ENCODE peak calls at places on chromosomes 5 and 9, in six cellular contexts. P, A, Q, X, E and D are unnamed samples.
A peak's percentile ranks its signal among the peaks of the same experiment; 100 is the strongest.

GRCh38 chr9:83231039-83231438 is 168.1 kb upstream of the RASEF start:
- DNase-seq in P (no peak), A (no peak), Q (no peak), X (no peak), E (no peak), D (no peak)

GRCh38 chr5:59037453-59038168 is 454.7 kb downstream of the RAB3C start:
- DNase-seq in P (no peak), A (no peak), Q (no peak), X (no peak), E (no peak), D (no peak)

GRCh38 chr5:82620957-82621600 is 342.9 kb upstream of the RPS23 start:
- DNase-seq in P (no peak), A (peak; percentile 44), Q (no peak), X (no peak), E (no peak), D (no peak)

GRCh38 chr5:136032564-136032963 is 3.8 kb downstream of the TGFBI start:
- DNase-seq in P (no peak), A (peak; percentile 65), Q (no peak), X (no peak), E (peak; percentile 75), D (no peak)

GRCh38 chr9:28648723-28649122 is 1075.4 kb upstream of the C9orf72 start:
- DNase-seq in P (no peak), A (no peak), Q (peak; percentile 33), X (no peak), E (no peak), D (no peak)

GRCh38 chr9:130746434-130747212 is 53.0 kb downstream of the EXOSC2 start:
- DNase-seq in P (no peak), A (no peak), Q (no peak), X (no peak), E (no peak), D (no peak)

GRCh38 chr5:141524604-141525597 is 36.0 kb downstream of the PCDHGC5 start:
- DNase-seq in P (no peak), A (peak; percentile 98), Q (peak; percentile 94), X (peak; percentile 41), E (peak; percentile 86), D (peak; percentile 71)

GRCh38 chr9:33229359-33230120 is 10.4 kb upstream of the SPINK4 start:
- DNase-seq in P (no peak), A (no peak), Q (peak; percentile 32), X (no peak), E (no peak), D (no peak)

GRCh38 chr5:115418788-115419187 is 122.3 kb upstream of the CCDC112 start:
- DNase-seq in P (no peak), A (no peak), Q (no peak), X (no peak), E (no peak), D (no peak)

GRCh38 chr5:142664634-142665033 is 21.3 kb downstream of the FGF1 start:
- DNase-seq in P (no peak), A (no peak), Q (no peak), X (no peak), E (no peak), D (no peak)

GRCh38 chr5:59188415-59189225 is 605.7 kb downstream of the RAB3C start:
- DNase-seq in P (peak; percentile 32), A (peak; percentile 74), Q (peak; percentile 70), X (peak; percentile 68), E (peak; percentile 79), D (peak; percentile 79)

GRCh38 chr5:130141689-130142320 is 237.5 kb downstream of the CHSY3 start:
- DNase-seq in P (no peak), A (peak; percentile 42), Q (peak; percentile 63), X (no peak), E (peak; percentile 65), D (no peak)

GRCh38 chr9:35051069-35051967 is 21.1 kb downstream of the VCP start:
- DNase-seq in P (peak; percentile 29), A (peak; percentile 33), Q (peak; percentile 58), X (peak; percentile 48), E (peak; percentile 52), D (no peak)

GRCh38 chr5:112342364-112342763 is 76.7 kb downstream of the EPB41L4A start:
- DNase-seq in P (no peak), A (no peak), Q (no peak), X (no peak), E (no peak), D (no peak)